ENCODE peak calls at places on chromosomes 16 and 17, in seven cellular contexts. One of them, this sample, is unnamed.

GRCh38 chr17:59366773-59367656 is 35.6 kb downstream of the YPEL2 start:
- DNase-seq in transverse colon: peak; percentile 77
- DNase-seq in sigmoid colon: peak; percentile 74
- DNase-seq in heart left ventricle: no peak
- DNase-seq in body of pancreas: peak; percentile 94
- DNase-seq in A549: no peak
- DNase-seq in uterus: peak; percentile 26
- DNase-seq in this sample: peak; percentile 84

GRCh38 chr17:74151551-74152315 is 51.7 kb upstream of the RPL38 start:
- DNase-seq in transverse colon: no peak
- DNase-seq in sigmoid colon: no peak
- DNase-seq in heart left ventricle: no peak
- DNase-seq in body of pancreas: no peak
- DNase-seq in A549: no peak
- DNase-seq in uterus: no peak
- DNase-seq in this sample: no peak

GRCh38 chr17:30449480-30449879 is 27.7 kb upstream of the GOSR1 start:
- DNase-seq in transverse colon: no peak
- DNase-seq in sigmoid colon: no peak
- DNase-seq in heart left ventricle: no peak
- DNase-seq in body of pancreas: peak; percentile 21
- DNase-seq in A549: no peak
- DNase-seq in uterus: peak; percentile 36
- DNase-seq in this sample: no peak

GRCh38 chr17:57644311-57644710 is 100.8 kb downstream of the CCDC182 start:
- DNase-seq in transverse colon: no peak
- DNase-seq in sigmoid colon: no peak
- DNase-seq in heart left ventricle: no peak
- DNase-seq in body of pancreas: no peak
- DNase-seq in A549: no peak
- DNase-seq in uterus: no peak
- DNase-seq in this sample: no peak

GRCh38 chr16:5916711-5917191 is 819.2 kb upstream of the EEF2KMT start:
- DNase-seq in transverse colon: peak; percentile 33
- DNase-seq in sigmoid colon: no peak
- DNase-seq in heart left ventricle: no peak
- DNase-seq in body of pancreas: no peak
- DNase-seq in A549: no peak
- DNase-seq in uterus: no peak
- DNase-seq in this sample: no peak

GRCh38 chr16:70254095-70254964 is 2.6 kb upstream of the EXOSC6 start:
- DNase-seq in transverse colon: no peak
- DNase-seq in sigmoid colon: no peak
- DNase-seq in heart left ventricle: no peak
- DNase-seq in body of pancreas: no peak
- DNase-seq in A549: no peak
- DNase-seq in uterus: no peak
- DNase-seq in this sample: no peak

GRCh38 chr17:9256361-9256943 is 235.1 kb downstream of the NTN1 start:
- DNase-seq in transverse colon: no peak
- DNase-seq in sigmoid colon: no peak
- DNase-seq in heart left ventricle: no peak
- DNase-seq in body of pancreas: no peak
- DNase-seq in A549: no peak
- DNase-seq in uterus: no peak
- DNase-seq in this sample: no peak

GRCh38 chr16:3868556-3868955 is 12.0 kb downstream of the CREBBP start:
- DNase-seq in transverse colon: no peak
- DNase-seq in sigmoid colon: no peak
- DNase-seq in heart left ventricle: no peak
- DNase-seq in body of pancreas: no peak
- DNase-seq in A549: no peak
- DNase-seq in uterus: no peak
- DNase-seq in this sample: no peak

GRCh38 chr16:61366006-61366405 is 670.2 kb downstream of the CDH8 start:
- DNase-seq in transverse colon: no peak
- DNase-seq in sigmoid colon: no peak
- DNase-seq in heart left ventricle: no peak
- DNase-seq in body of pancreas: no peak
- DNase-seq in A549: peak; percentile 2
- DNase-seq in uterus: no peak
- DNase-seq in this sample: no peak

GRCh38 chr17:20998571-20999043 is 44.2 kb downstream of the USP22 start:
- DNase-seq in transverse colon: no peak
- DNase-seq in sigmoid colon: no peak
- DNase-seq in heart left ventricle: no peak
- DNase-seq in body of pancreas: no peak
- DNase-seq in A549: no peak
- DNase-seq in uterus: no peak
- DNase-seq in this sample: no peak

GRCh38 chr17:38739305-38739704 is 8.8 kb downstream of the PCGF2 start:
- DNase-seq in transverse colon: no peak
- DNase-seq in sigmoid colon: no peak
- DNase-seq in heart left ventricle: no peak
- DNase-seq in body of pancreas: no peak
- DNase-seq in A549: no peak
- DNase-seq in uterus: no peak
- DNase-seq in this sample: no peak
- H3K4me1 ChIP-seq in transverse colon: peaks cover 34% of the 10 kb centered on the region
- H3K4me1 ChIP-seq in sigmoid colon: no peaks in the 10 kb centered on the region
- H3K4me1 ChIP-seq in heart left ventricle: peaks cover 55% of the 10 kb centered on the region
- H3K4me1 ChIP-seq in body of pancreas: peaks cover 59% of the 10 kb centered on the region
- H3K4me1 ChIP-seq in A549: peaks cover 29% of the 10 kb centered on the region
- H3K4me1 ChIP-seq in uterus: peaks cover 4% of the 10 kb centered on the region
- H3K4me1 ChIP-seq in this sample: peaks cover 12% of the 10 kb centered on the region

GRCh38 chr17:64081802-64082799 is 47.8 kb downstream of the ERN1 start:
- DNase-seq in transverse colon: peak; percentile 34
- DNase-seq in sigmoid colon: no peak
- DNase-seq in heart left ventricle: no peak
- DNase-seq in body of pancreas: no peak
- DNase-seq in A549: peak; percentile 93
- DNase-seq in uterus: no peak
- DNase-seq in this sample: peak; percentile 69
- TF ChIP-seq POLR2A in transverse colon: no peak
- TF ChIP-seq POLR2A in sigmoid colon: no peak
- TF ChIP-seq POLR2A in heart left ventricle: no peak
- TF ChIP-seq POLR2A in body of pancreas: no peak
- TF ChIP-seq POLR2A in A549: no peak
- TF ChIP-seq POLR2A in uterus: no peak
- TF ChIP-seq POLR2A in this sample: no peak

DNA sequence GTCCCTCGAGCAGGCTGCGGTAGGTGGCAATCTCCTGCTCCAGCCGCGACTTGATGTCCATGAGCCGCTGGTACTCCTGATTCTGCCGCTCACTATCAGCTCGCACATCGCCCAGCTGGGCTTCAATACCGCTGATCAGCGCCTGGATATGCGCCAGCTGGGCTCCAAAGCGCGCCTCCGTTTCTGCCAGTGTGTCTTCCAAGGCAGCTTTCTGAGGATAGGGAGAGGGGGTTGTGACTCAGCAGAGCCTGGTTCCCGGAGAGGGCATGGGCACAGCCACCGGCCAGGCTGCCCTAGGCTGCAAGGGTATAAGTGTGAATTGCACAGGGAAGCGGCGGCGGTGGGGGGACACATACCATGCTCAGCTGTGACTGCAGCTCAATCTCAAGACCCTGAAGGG is 4.3 kb downstream of the KRT19 start:
- DNase-seq in transverse colon: peak; percentile 38
- DNase-seq in sigmoid colon: no peak
- DNase-seq in heart left ventricle: no peak
- DNase-seq in body of pancreas: no peak
- DNase-seq in A549: no peak
- DNase-seq in uterus: no peak
- DNase-seq in this sample: no peak
- H3K4me1 ChIP-seq in transverse colon: peaks cover 32% of the 10 kb centered on the region
- H3K4me1 ChIP-seq in sigmoid colon: no peaks in the 10 kb centered on the region
- H3K4me1 ChIP-seq in heart left ventricle: peaks cover 15% of the 10 kb centered on the region
- H3K4me1 ChIP-seq in body of pancreas: peaks cover 44% of the 10 kb centered on the region
- H3K4me1 ChIP-seq in A549: peaks cover 35% of the 10 kb centered on the region
- H3K4me1 ChIP-seq in uterus: no peaks in the 10 kb centered on the region
- H3K4me1 ChIP-seq in this sample: peaks cover 8% of the 10 kb centered on the region

GRCh38 chr17:14138649-14139048 is 69.3 kb downstream of the COX10 start:
- DNase-seq in transverse colon: no peak
- DNase-seq in sigmoid colon: no peak
- DNase-seq in heart left ventricle: no peak
- DNase-seq in body of pancreas: no peak
- DNase-seq in A549: no peak
- DNase-seq in uterus: no peak
- DNase-seq in this sample: no peak

GRCh38 chr17:14143678-14144077 is 74.4 kb downstream of the COX10 start:
- DNase-seq in transverse colon: peak; percentile 17
- DNase-seq in sigmoid colon: no peak
- DNase-seq in heart left ventricle: no peak
- DNase-seq in body of pancreas: peak; percentile 57
- DNase-seq in A549: no peak
- DNase-seq in uterus: no peak
- DNase-seq in this sample: no peak

GRCh38 chr17:14149751-14150150 is 80.4 kb downstream of the COX10 start:
- DNase-seq in transverse colon: peak; percentile 10
- DNase-seq in sigmoid colon: no peak
- DNase-seq in heart left ventricle: no peak
- DNase-seq in body of pancreas: no peak
- DNase-seq in A549: no peak
- DNase-seq in uterus: no peak
- DNase-seq in this sample: no peak

DNA sequence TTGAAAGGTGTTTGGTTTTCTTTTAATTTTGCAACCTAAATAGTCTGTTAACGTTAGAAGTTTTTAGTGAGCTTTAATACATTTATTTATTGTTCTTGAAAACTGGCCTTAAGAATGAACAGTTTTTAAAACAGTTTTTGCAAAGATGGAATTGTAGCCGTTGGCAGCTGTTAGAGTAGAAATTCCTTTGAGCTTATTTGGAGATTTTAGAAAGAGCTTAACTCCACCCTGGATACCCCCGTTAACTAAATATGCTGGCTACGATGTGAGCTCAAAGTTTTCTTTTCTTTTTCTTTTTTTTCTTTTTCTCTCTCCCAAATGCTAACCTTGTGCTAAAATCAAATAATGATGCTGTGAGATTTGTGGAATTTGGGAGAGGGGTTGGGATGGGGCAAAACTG is 75.2 kb downstream of the COX10 start:
- DNase-seq in transverse colon: no peak
- DNase-seq in sigmoid colon: no peak
- DNase-seq in heart left ventricle: no peak
- DNase-seq in body of pancreas: no peak
- DNase-seq in A549: no peak
- DNase-seq in uterus: no peak
- DNase-seq in this sample: no peak
- TF ChIP-seq POLR2A in transverse colon: no peak
- TF ChIP-seq POLR2A in sigmoid colon: no peak
- TF ChIP-seq POLR2A in heart left ventricle: no peak
- TF ChIP-seq POLR2A in body of pancreas: no peak
- TF ChIP-seq POLR2A in A549: no peak
- TF ChIP-seq POLR2A in uterus: no peak
- TF ChIP-seq POLR2A in this sample: no peak

This sample was measured in prostate gland.